ENCODE peak calls at places on chromosomes 1 and 21, in four cellular contexts. One of them, this sample, is unnamed.

GRCh38 chr1:116990612-116991151 is 10.9 kb upstream of the CD101 start:
- DNase-seq in uterus: peak
- DNase-seq in right lobe of liver: no peak
- DNase-seq in AG04450: no peak
- DNase-seq in this sample: peak

GRCh38 chr1:50332941-50333594 is 90.2 kb downstream of the DMRTA2 start:
- DNase-seq in right lobe of liver: peak
- DNase-seq in AG04450: no peak
- DNase-seq in uterus: peak
- DNase-seq in this sample: no peak

GRCh38 chr1:160637821-160638539 is 8.9 kb downstream of the SLAMF1 start:
- DNase-seq in AG04450: no peak
- DNase-seq in right lobe of liver: no peak
- DNase-seq in uterus: no peak
- DNase-seq in this sample: no peak

GRCh38 chr1:92961131-92961895 is at the start of gene DIPK1A:
- DNase-seq in right lobe of liver: peak
- DNase-seq in AG04450: no peak
- DNase-seq in uterus: peak
- DNase-seq in this sample: peak

GRCh38 chr1:163528710-163529348 is 207.1 kb downstream of the NUF2 start:
- DNase-seq in right lobe of liver: no peak
- DNase-seq in AG04450: no peak
- DNase-seq in uterus: peak
- DNase-seq in this sample: no peak

GRCh38 chr1:205543351-205544305 is 39.2 kb downstream of the CDK18 start:
- DNase-seq in right lobe of liver: peak
- DNase-seq in uterus: peak
- DNase-seq in AG04450: peak
- DNase-seq in this sample: peak

GRCh38 chr1:71921197-71921596 is 361.1 kb downstream of the NEGR1 start:
- DNase-seq in right lobe of liver: no peak
- DNase-seq in uterus: no peak
- DNase-seq in AG04450: no peak
- DNase-seq in this sample: no peak

GRCh38 chr1:46133181-46133658 is 791 bp upstream of the PIK3R3 start:
- DNase-seq in right lobe of liver: no peak
- DNase-seq in AG04450: no peak
- DNase-seq in uterus: no peak
- DNase-seq in this sample: no peak

GRCh38 chr21:42696516-42697040 is 43.2 kb downstream of the PDE9A start:
- DNase-seq in right lobe of liver: no peak
- DNase-seq in AG04450: no peak
- DNase-seq in uterus: no peak
- DNase-seq in this sample: peak

GRCh38 chr1:226784081-226785049 is 45.3 kb upstream of the ITPKB start:
- DNase-seq in uterus: no peak
- DNase-seq in right lobe of liver: no peak
- DNase-seq in AG04450: no peak
- DNase-seq in this sample: peak

GRCh38 chr1:2592672-2593071 is 6.1 kb downstream of the PRXL2B start:
- DNase-seq in AG04450: no peak
- DNase-seq in right lobe of liver: no peak
- DNase-seq in uterus: no peak
- DNase-seq in this sample: peak

GRCh38 chr1:182484531-182485257 is 34.7 kb downstream of the RGSL1 start:
- DNase-seq in AG04450: no peak
- DNase-seq in right lobe of liver: no peak
- DNase-seq in uterus: no peak
- DNase-seq in this sample: no peak

GRCh38 chr1:198619375-198620140 is 19.3 kb upstream of the PTPRC start:
- DNase-seq in AG04450: no peak
- DNase-seq in right lobe of liver: no peak
- DNase-seq in uterus: no peak
- DNase-seq in this sample: no peak

DNA sequence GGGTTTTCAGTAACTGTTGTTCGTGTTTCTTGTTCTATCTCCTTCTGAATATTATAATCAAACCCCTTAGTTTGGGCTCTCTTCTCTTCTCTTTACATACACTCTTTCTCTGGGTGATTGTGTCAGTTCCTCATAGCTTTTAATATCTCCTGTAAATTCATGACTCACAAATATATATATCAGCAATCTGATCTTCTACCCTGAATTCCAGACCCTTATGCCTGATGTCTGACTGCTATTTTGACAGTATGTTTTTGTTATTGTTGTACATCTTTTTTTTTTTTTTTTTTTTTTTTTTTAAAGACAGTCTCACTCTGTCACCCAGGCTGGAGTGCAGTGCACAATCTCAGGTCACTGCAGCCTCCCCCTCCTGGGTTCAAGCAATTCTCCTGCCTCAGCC is 70.8 kb upstream of the MPC2 start:
- DNase-seq in AG04450: no peak
- DNase-seq in right lobe of liver: no peak
- DNase-seq in uterus: no peak
- DNase-seq in this sample: no peak
- H3K4me3 ChIP-seq in AG04450: no peak
- H3K4me3 ChIP-seq in right lobe of liver: no peak
- H3K4me3 ChIP-seq in uterus: no peak
- H3K4me3 ChIP-seq in this sample: no peak

GRCh38 chr1:40532062-40532389 is 589 bp downstream of the ZNF684 start:
- DNase-seq in right lobe of liver: no peak
- DNase-seq in AG04450: no peak
- DNase-seq in uterus: no peak
- DNase-seq in this sample: no peak
- H3K27ac ChIP-seq in right lobe of liver: peak
- H3K27ac ChIP-seq in AG04450: peak
- H3K27ac ChIP-seq in uterus: peak
- H3K27ac ChIP-seq in this sample: peak

GRCh38 chr1:244065063-244065788 is 14.1 kb downstream of the ZBTB18 start:
- DNase-seq in right lobe of liver: peak
- DNase-seq in uterus: no peak
- DNase-seq in AG04450: no peak
- DNase-seq in this sample: no peak

GRCh38 chr1:244067893-244068292 is 16.8 kb downstream of the ZBTB18 start:
- DNase-seq in uterus: no peak
- DNase-seq in right lobe of liver: peak
- DNase-seq in AG04450: no peak
- DNase-seq in this sample: no peak

GRCh38 chr1:244066954-244067716 is 16.1 kb downstream of the ZBTB18 start:
- DNase-seq in AG04450: no peak
- DNase-seq in right lobe of liver: no peak
- DNase-seq in uterus: no peak
- DNase-seq in this sample: no peak

GRCh38 chr1:244064621-244065020 is 13.5 kb downstream of the ZBTB18 start:
- DNase-seq in uterus: no peak
- DNase-seq in right lobe of liver: no peak
- DNase-seq in AG04450: no peak
- DNase-seq in this sample: no peak

DNA sequence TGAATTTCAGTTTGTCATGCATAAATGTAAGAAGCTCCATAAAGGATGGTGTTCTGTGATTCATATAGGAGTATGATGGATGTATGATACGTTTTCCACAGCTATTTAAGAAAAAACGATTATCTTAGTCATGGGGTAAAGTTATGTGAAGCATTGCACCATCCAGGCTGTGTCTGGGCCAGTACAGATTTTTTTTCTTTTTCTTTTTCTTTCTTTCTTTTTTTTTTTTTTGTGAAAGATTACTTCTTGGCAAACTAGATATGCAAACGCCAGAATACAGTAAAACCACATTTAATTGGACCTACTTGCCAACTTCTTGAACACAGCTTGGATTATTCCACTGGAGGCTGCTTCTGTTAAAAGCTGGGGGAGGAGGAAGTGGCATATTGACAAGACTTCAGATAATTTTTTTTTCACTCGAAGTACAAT is 14.9 kb downstream of the ZBTB18 start:
- DNase-seq in AG04450: peak
- DNase-seq in uterus: no peak
- DNase-seq in right lobe of liver: no peak
- DNase-seq in this sample: no peak
- H3K4me3 ChIP-seq in AG04450: no peak
- H3K4me3 ChIP-seq in uterus: no peak
- H3K4me3 ChIP-seq in right lobe of liver: no peak
- H3K4me3 ChIP-seq in this sample: no peak

GRCh38 chr1:206660136-206660535 is 24.6 kb upstream of the MAPKAPK2 start:
- DNase-seq in right lobe of liver: no peak
- DNase-seq in uterus: no peak
- DNase-seq in AG04450: no peak
- DNase-seq in this sample: no peak
- H3K27ac ChIP-seq in right lobe of liver: peak
- H3K27ac ChIP-seq in uterus: no peak
- H3K27ac ChIP-seq in AG04450: no peak
- H3K27ac ChIP-seq in this sample: no peak

GRCh38 chr1:235507623-235508022 is 3.4 kb upstream of the B3GALNT2 start:
- DNase-seq in AG04450: no peak
- DNase-seq in uterus: no peak
- DNase-seq in right lobe of liver: no peak
- DNase-seq in this sample: no peak

GRCh38 chr1:235503333-235504121 is 725 bp downstream of the B3GALNT2 start:
- DNase-seq in uterus: no peak
- DNase-seq in right lobe of liver: peak
- DNase-seq in AG04450: no peak
- DNase-seq in this sample: peak

GRCh38 chr1:235504122-235504493 is at the start of gene B3GALNT2:
- DNase-seq in AG04450: no peak
- DNase-seq in right lobe of liver: no peak
- DNase-seq in uterus: no peak
- DNase-seq in this sample: no peak

GRCh38 chr1:235502601-235503332 is 1.5 kb downstream of the B3GALNT2 start:
- DNase-seq in right lobe of liver: no peak
- DNase-seq in AG04450: peak
- DNase-seq in uterus: no peak
- DNase-seq in this sample: no peak

DNA sequence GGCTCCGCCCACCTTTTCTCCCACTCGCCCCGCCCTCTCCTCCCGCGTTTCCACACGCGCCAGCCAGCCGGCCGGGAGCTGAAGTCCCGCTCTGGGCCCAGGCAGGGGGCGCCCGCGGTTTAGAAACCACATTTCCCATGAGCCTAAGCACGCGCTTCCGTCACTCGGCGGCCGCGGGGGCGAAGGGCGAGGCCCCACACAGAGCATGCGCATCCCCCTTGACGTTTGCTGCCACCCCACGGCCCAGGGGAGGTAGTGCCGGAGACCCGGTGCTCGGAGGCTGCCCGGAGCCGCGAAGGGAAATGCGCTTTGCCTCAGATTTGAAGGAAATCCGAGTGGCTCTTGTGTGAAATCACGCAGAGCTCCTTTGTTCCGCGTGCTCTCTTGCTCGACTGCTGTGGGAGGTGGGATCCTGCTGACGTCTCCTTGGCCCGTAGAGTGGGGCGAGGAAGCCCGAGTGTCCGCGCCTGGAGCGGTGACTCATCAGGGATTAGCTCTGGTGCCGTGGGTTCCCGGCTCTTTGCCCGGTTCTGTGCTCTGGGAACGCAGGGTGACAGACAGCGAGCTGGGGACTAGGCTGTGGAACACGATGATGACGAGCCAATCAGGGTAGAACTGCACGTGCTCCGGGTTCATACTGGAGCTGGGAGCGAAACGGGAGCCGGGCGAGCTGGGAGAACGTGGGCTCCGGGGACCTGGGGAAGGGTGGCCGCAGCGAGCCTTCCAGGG is 406 bp upstream of the B3GALNT2 start:
- DNase-seq in right lobe of liver: peak
- DNase-seq in AG04450: peak
- DNase-seq in uterus: peak
- DNase-seq in this sample: peak
- H3K4me3 ChIP-seq in right lobe of liver: peak
- H3K4me3 ChIP-seq in AG04450: peak
- H3K4me3 ChIP-seq in uterus: peak
- H3K4me3 ChIP-seq in this sample: peak

GRCh38 chr1:204408602-204409001 is 3.0 kb downstream of the PPP1R15B start:
- DNase-seq in right lobe of liver: no peak
- DNase-seq in AG04450: no peak
- DNase-seq in uterus: no peak
- DNase-seq in this sample: no peak
- H3K27ac ChIP-seq in right lobe of liver: peak
- H3K27ac ChIP-seq in AG04450: no peak
- H3K27ac ChIP-seq in uterus: peak
- H3K27ac ChIP-seq in this sample: peak

GRCh38 chr1:165960881-165961280 is 133.5 kb downstream of the UCK2 start:
- DNase-seq in uterus: no peak
- DNase-seq in AG04450: no peak
- DNase-seq in right lobe of liver: no peak
- DNase-seq in this sample: no peak
- H3K4me3 ChIP-seq in uterus: no peak
- H3K4me3 ChIP-seq in AG04450: no peak
- H3K4me3 ChIP-seq in right lobe of liver: no peak
- H3K4me3 ChIP-seq in this sample: no peak

GRCh38 chr21:36479415-36480402 is at the start of gene CLDN14:
- DNase-seq in AG04450: no peak
- DNase-seq in right lobe of liver: peak
- DNase-seq in uterus: no peak
- DNase-seq in this sample: no peak
- H3K27ac ChIP-seq in AG04450: no peak
- H3K27ac ChIP-seq in right lobe of liver: peak
- H3K27ac ChIP-seq in uterus: no peak
- H3K27ac ChIP-seq in this sample: no peak

This sample was measured in sigmoid colon.